ENCODE peak calls at places on chromosomes 6 and 20, in five cellular contexts. W, H, B, V and N are unnamed samples.

GRCh38 chr6:81995548-81996289 is 243.2 kb upstream of the TENT5A start:
- DNase-seq in W (no peak), H (no peak), B (no peak), V (no peak), N (peak; percentile 20)

GRCh38 chr6:35140991-35141720 is at the start of gene TCP11:
- DNase-seq in W (peak; percentile 77), H (no peak), B (no peak), V (peak; percentile 68), N (peak; percentile 56)

GRCh38 chr6:155970878-155971702 is 515.5 kb upstream of the NOX3 start:
- DNase-seq in W (no peak), H (no peak), B (no peak), V (no peak), N (no peak)

GRCh38 chr6:149122850-149123821 is 194.4 kb upstream of the TAB2 start:
- DNase-seq in W (no peak), H (no peak), B (no peak), V (no peak), N (no peak)

GRCh38 chr20:57902478-57902877 is 192.7 kb upstream of the PMEPA1 start:
- DNase-seq in W (no peak), H (no peak), B (no peak), V (no peak), N (no peak)

GRCh38 chr6:21188505-21189223 is 404.9 kb upstream of the SOX4 start:
- DNase-seq in W (no peak), H (no peak), B (no peak), V (no peak), N (peak; percentile 39)

GRCh38 chr6:69732640-69733039 is 64.2 kb downstream of the LMBRD1 start:
- DNase-seq in W (no peak), H (no peak), B (no peak), V (no peak), N (no peak)

GRCh38 chr20:48015943-48016723 is 230.9 kb upstream of the SULF2 start:
- DNase-seq in W (no peak), H (no peak), B (no peak), V (no peak), N (no peak)

GRCh38 chr6:7052441-7052936 is 55.3 kb upstream of the RREB1 start:
- DNase-seq in W (peak; percentile 79), H (no peak), B (no peak), V (peak; percentile 57), N (peak; percentile 69)

GRCh38 chr6:29845405-29846006 is 17.9 kb downstream of the HLA-G start:
- DNase-seq in W (no peak), H (peak; percentile 84), B (no peak), V (no peak), N (peak; percentile 35)

GRCh38 chr6:129920103-129920798 is 59.1 kb upstream of the TMEM244 start:
- DNase-seq in W (no peak), H (no peak), B (no peak), V (no peak), N (no peak)

GRCh38 chr6:151440930-151441329 is 11.0 kb downstream of the RMND1 start:
- DNase-seq in W (no peak), H (no peak), B (no peak), V (no peak), N (no peak)

GRCh38 chr6:37539706-37540352 is 40.1 kb upstream of the CCDC167 start:
- DNase-seq in W (no peak), H (no peak), B (no peak), V (no peak), N (no peak)

GRCh38 chr6:47042238-47042843 is at the start of gene ADGRF1:
- DNase-seq in W (no peak), H (no peak), B (no peak), V (no peak), N (no peak)

GRCh38 chr6:168598251-168599117 is 157.5 kb downstream of the SMOC2 start:
- DNase-seq in W (peak; percentile 70), H (no peak), B (no peak), V (no peak), N (no peak)